ENCODE peak calls at places on chromosomes 11 and 22, in six cellular contexts. W is H1, C is GM12891, S is K562, D is HepG2, F is GM12878. A is an unnamed sample.

GRCh38 chr11:108085672-108086071 is 35.7 kb upstream of the ACAT1 start:
- DNase-seq in W (no peak), C (no peak), S (no peak), D (no peak), F (no peak), A (no peak)

GRCh38 chr11:128628686-128629085 is 41.3 kb upstream of the ETS1 start:
- DNase-seq in W (no peak), C (no peak), S (no peak), D (no peak), F (no peak), A (no peak)

GRCh38 chr11:35077709-35078695 is 61.0 kb upstream of the CD44 start:
- DNase-seq in W (no peak), C (no peak), S (no peak), D (no peak), F (peak), A (no peak)

GRCh38 chr11:68974421-68975194 is 6.2 kb downstream of the MRGPRD start:
- DNase-seq in W (peak), C (no peak), S (peak), D (no peak), F (no peak), A (no peak)

GRCh38 chr11:67780056-67780455 is 105.6 kb upstream of the ALDH3B2 start:
- DNase-seq in W (no peak), C (no peak), S (no peak), D (no peak), F (no peak), A (no peak)

GRCh38 chr11:31419669-31420068 is 50.0 kb downstream of the DNAJC24 start:
- DNase-seq in W (no peak), C (no peak), S (no peak), D (no peak), F (no peak), A (no peak)

GRCh38 chr11:2929880-2930704 is 872 bp upstream of the PHLDA2 start:
- DNase-seq in W (peak), C (peak), S (peak), D (peak), F (peak), A (no peak)

GRCh38 chr11:61507962-61508824 is at the start of gene LRRC10B:
- DNase-seq in W (peak), C (peak), S (peak), D (no peak), F (no peak), A (no peak)

GRCh38 chr11:95245038-95245437 is 14.0 kb upstream of the SESN3 start:
- DNase-seq in W (no peak), C (no peak), S (no peak), D (no peak), F (no peak), A (no peak)

GRCh38 chr22:17835256-17835655 is 61.0 kb upstream of the BID start:
- DNase-seq in W (no peak), C (no peak), S (no peak), D (no peak), F (no peak), A (no peak)

GRCh38 chr11:128814856-128815705 is 52.0 kb downstream of the KCNJ1 start:
- DNase-seq in W (peak), C (no peak), S (no peak), D (no peak), F (no peak), A (no peak)

GRCh38 chr11:79794484-79795393 is 353.9 kb upstream of the TENM4 start:
- DNase-seq in W (no peak), C (no peak), S (no peak), D (no peak), F (no peak), A (no peak)

GRCh38 chr11:96741068-96741467 is 351.3 kb downstream of the JRKL start:
- DNase-seq in W (no peak), C (no peak), S (no peak), D (no peak), F (no peak), A (no peak)

GRCh38 chr11:47797633-47798032 is 30.5 kb upstream of the FNBP4 start:
- DNase-seq in W (no peak), C (no peak), S (no peak), D (no peak), F (no peak), A (no peak)

GRCh38 chr11:78714539-78714938 is 139.9 kb upstream of the NARS2 start:
- DNase-seq in W (no peak), C (no peak), S (no peak), D (no peak), F (no peak), A (no peak)

GRCh38 chr11:120564573-120565301 is 53.2 kb downstream of the GRIK4 start:
- DNase-seq in W (no peak), C (peak), S (peak), D (no peak), F (peak), A (peak)

GRCh38 chr11:1442163-1442562 is 44.4 kb downstream of the MOB2 start:
- DNase-seq in W (peak), C (no peak), S (peak), D (no peak), F (no peak), A (no peak)

GRCh38 chr22:37295213-37295886 is 13.0 kb downstream of the CYTH4 start:
- DNase-seq in W (no peak), C (no peak), S (no peak), D (no peak), F (no peak), A (no peak)

GRCh38 chr11:119023741-119024140 is 5.2 kb downstream of the TRAPPC4 start:
- DNase-seq in W (no peak), C (no peak), S (peak), D (no peak), F (no peak), A (no peak)

GRCh38 chr22:40120783-40121182 is 56.9 kb upstream of the TNRC6B start:
- DNase-seq in W (no peak), C (no peak), S (no peak), D (no peak), F (no peak), A (no peak)
- TF ChIP-seq POLR2A in W (no peak), C (no peak), S (no peak), D (no peak), F (no peak), A (no peak)

GRCh38 chr11:114062272-114062671 is 2.8 kb downstream of the ZBTB16 start:
- DNase-seq in W (no peak), C (no peak), S (no peak), D (no peak), F (no peak), A (no peak)

GRCh38 chr11:114063829-114064201 is 4.3 kb downstream of the ZBTB16 start:
- DNase-seq in W (no peak), C (no peak), S (no peak), D (no peak), F (no peak), A (no peak)

GRCh38 chr11:114065094-114065493 is 5.6 kb downstream of the ZBTB16 start:
- DNase-seq in W (no peak), C (no peak), S (no peak), D (no peak), F (no peak), A (no peak)

GRCh38 chr11:114064216-114064615 is 4.7 kb downstream of the ZBTB16 start:
- DNase-seq in W (no peak), C (no peak), S (no peak), D (no peak), F (no peak), A (no peak)

DNA sequence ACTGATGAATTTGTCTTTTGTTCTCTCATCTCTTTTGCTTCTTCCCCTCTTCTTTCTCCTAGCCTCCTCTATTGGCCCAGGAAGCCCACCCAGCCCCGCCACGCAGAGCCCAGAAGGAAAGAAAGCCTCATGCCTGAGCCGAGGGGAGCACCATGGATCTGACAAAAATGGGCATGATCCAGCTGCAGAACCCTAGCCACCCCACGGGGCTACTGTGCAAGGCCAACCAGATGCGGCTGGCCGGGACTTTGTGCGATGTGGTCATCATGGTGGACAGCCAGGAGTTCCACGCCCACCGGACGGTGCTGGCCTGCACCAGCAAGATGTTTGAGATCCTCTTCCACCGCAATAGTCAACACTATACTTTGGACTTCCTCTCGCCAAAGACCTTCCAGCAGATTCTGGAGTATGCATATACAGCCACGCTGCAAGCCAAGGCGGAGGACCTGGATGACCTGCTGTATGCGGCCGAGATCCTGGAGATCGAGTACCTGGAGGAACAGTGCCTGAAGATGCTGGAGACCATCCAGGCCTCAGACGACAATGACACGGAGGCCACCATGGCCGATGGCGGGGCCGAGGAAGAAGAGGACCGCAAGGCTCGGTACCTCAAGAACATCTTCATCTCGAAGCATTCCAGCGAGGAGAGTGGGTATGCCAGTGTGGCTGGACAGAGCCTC is 3.8 kb downstream of the ZBTB16 start:
- DNase-seq in W (no peak), C (no peak), S (no peak), D (no peak), F (no peak), A (no peak)
- TF ChIP-seq POLR2AphosphoS5 in W (no peak), C (no peak), S (no peak), D (no peak), F (no peak), A (no peak)

GRCh38 chr22:25054943-25055511 is 102.5 kb downstream of the KIAA1671 start:
- DNase-seq in W (no peak), C (no peak), S (no peak), D (no peak), F (no peak), A (no peak)
- TF ChIP-seq TAF1 in W (no peak), C (no peak), S (no peak), D (no peak), F (no peak), A (no peak)

GRCh38 chr11:74696932-74697687 is 34.1 kb downstream of the CHRDL2 start:
- DNase-seq in W (no peak), C (no peak), S (peak), D (peak), F (no peak), A (no peak)
- TF ChIP-seq POLR2A in W (no peak), C (no peak), S (no peak), D (no peak), F (no peak), A (no peak)

A was measured in GM12892.